ENCODE peak calls at places on chromosomes 3 and 15, in five cellular contexts. G, V, X, H and A are unnamed samples.

GRCh38 chr3:22887664-22888291 is 315.3 kb upstream of the UBE2E2 start:
- DNase-seq in G (no peak), V (peak), X (no peak), H (peak), A (no peak)

GRCh38 chr3:196073188-196073838 is 8.6 kb downstream of the TFRC start:
- DNase-seq in G (peak), V (peak), X (peak), H (peak), A (peak)

GRCh38 chr3:100603449-100603848 is 6.0 kb upstream of the ADGRG7 start:
- DNase-seq in G (no peak), V (peak), X (no peak), H (peak), A (no peak)

GRCh38 chr15:74374648-74375302 is 7.3 kb upstream of the CYP11A1 start:
- DNase-seq in G (no peak), V (no peak), X (no peak), H (no peak), A (no peak)

GRCh38 chr3:43923101-43923979 is 232.6 kb downstream of the ABHD5 start:
- DNase-seq in G (no peak), V (no peak), X (no peak), H (no peak), A (no peak)

GRCh38 chr3:7445331-7445730 is 584.4 kb downstream of the GRM7 start:
- DNase-seq in G (no peak), V (no peak), X (no peak), H (no peak), A (no peak)

GRCh38 chr3:88573472-88573871 is 423.7 kb downstream of the C3orf38 start:
- DNase-seq in G (no peak), V (peak), X (no peak), H (peak), A (no peak)

GRCh38 chr3:6962796-6963195 is 101.9 kb downstream of the GRM7 start:
- DNase-seq in G (no peak), V (no peak), X (no peak), H (no peak), A (no peak)

GRCh38 chr15:68874788-68875187 is 54.1 kb upstream of the ANP32A start:
- DNase-seq in G (no peak), V (no peak), X (no peak), H (no peak), A (no peak)

GRCh38 chr3:47836986-47837385 is 34.0 kb downstream of the DHX30 start:
- DNase-seq in G (no peak), V (no peak), X (no peak), H (no peak), A (no peak)

GRCh38 chr3:10366681-10367101 is 45.8 kb upstream of the SEC13 start:
- DNase-seq in G (no peak), V (peak), X (no peak), H (peak), A (no peak)

GRCh38 chr3:184241447-184242296 is 7.1 kb downstream of the ALG3 start:
- DNase-seq in G (peak), V (peak), X (no peak), H (peak), A (no peak)

GRCh38 chr15:39918688-39919385 is 1.2 kb downstream of the GPR176 start:
- DNase-seq in G (no peak), V (peak), X (no peak), H (peak), A (no peak)

GRCh38 chr3:50155891-50156290 is 767 bp downstream of the SEMA3F start:
- DNase-seq in G (no peak), V (no peak), X (no peak), H (no peak), A (no peak)

GRCh38 chr3:125340121-125340520 is 35.0 kb downstream of the ZNF148 start:
- DNase-seq in G (no peak), V (no peak), X (no peak), H (no peak), A (no peak)

GRCh38 chr15:26115229-26115943 is 252.3 kb upstream of the ATP10A start:
- DNase-seq in G (no peak), V (no peak), X (no peak), H (no peak), A (no peak)

GRCh38 chr3:89332311-89333159 is 225.1 kb downstream of the EPHA3 start:
- DNase-seq in G (no peak), V (no peak), X (no peak), H (no peak), A (no peak)

GRCh38 chr3:147688868-147689267 is 279.7 kb downstream of the ZIC1 start:
- DNase-seq in G (no peak), V (no peak), X (no peak), H (no peak), A (no peak)
- TF ChIP-seq CTCF in G (no peak), V (no peak), X (no peak), H (no peak), A (no peak)

GRCh38 chr3:13683772-13684171 is 134.8 kb downstream of the FBLN2 start:
- DNase-seq in G (no peak), V (no peak), X (no peak), H (no peak), A (no peak)

GRCh38 chr3:13684350-13684749 is 135.4 kb downstream of the FBLN2 start:
- DNase-seq in G (no peak), V (no peak), X (no peak), H (no peak), A (no peak)

GRCh38 chr3:13682331-13683013 is 133.5 kb downstream of the FBLN2 start:
- DNase-seq in G (no peak), V (no peak), X (no peak), H (no peak), A (no peak)

GRCh38 chr3:13681931-13682330 is 133.0 kb downstream of the FBLN2 start:
- DNase-seq in G (no peak), V (no peak), X (no peak), H (no peak), A (no peak)

GRCh38 chr3:13683288-13683687 is 134.4 kb downstream of the FBLN2 start:
- DNase-seq in G (no peak), V (no peak), X (no peak), H (no peak), A (no peak)
- TF ChIP-seq CTCF in G (no peak), V (no peak), X (no peak), H (no peak), A (no peak)

GRCh38 chr3:160449660-160450598 is at the start of gene TRIM59:
- DNase-seq in G (peak), V (peak), X (peak), H (peak), A (peak)
- TF ChIP-seq CTCF in G (no peak), V (peak), X (no peak), H (no peak), A (no peak)

GRCh38 chr3:118548434-118548833 is 486.2 kb downstream of the IGSF11 start:
- DNase-seq in G (no peak), V (peak), X (no peak), H (peak), A (no peak)
- TF ChIP-seq CTCF in G (no peak), V (no peak), X (no peak), H (no peak), A (no peak)

GRCh38 chr15:92650966-92651365 is 4.6 kb downstream of the FAM174B start:
- DNase-seq in G (no peak), V (no peak), X (no peak), H (no peak), A (no peak)

GRCh38 chr15:92653836-92654524 is 1.6 kb downstream of the FAM174B start:
- DNase-seq in G (no peak), V (no peak), X (no peak), H (no peak), A (no peak)

GRCh38 chr15:92653366-92653765 is 2.2 kb downstream of the FAM174B start:
- DNase-seq in G (no peak), V (no peak), X (no peak), H (no peak), A (no peak)

GRCh38 chr15:92651877-92652575 is 3.5 kb downstream of the FAM174B start:
- DNase-seq in G (no peak), V (no peak), X (no peak), H (no peak), A (no peak)

GRCh38 chr15:92652576-92652966 is 3.0 kb downstream of the FAM174B start:
- DNase-seq in G (no peak), V (no peak), X (no peak), H (no peak), A (no peak)
- TF ChIP-seq CTCF in G (no peak), V (no peak), X (no peak), H (no peak), A (no peak)

GRCh38 chr3:20037255-20037996 is 2.8 kb upstream of the KAT2B start:
- DNase-seq in G (no peak), V (no peak), X (no peak), H (no peak), A (no peak)
- TF ChIP-seq CTCF in G (no peak), V (no peak), X (no peak), H (peak), A (no peak)

GRCh38 chr15:44450172-44450571 is 22.7 kb downstream of the CTDSPL2 start:
- DNase-seq in G (no peak), V (no peak), X (no peak), H (no peak), A (no peak)

GRCh38 chr15:44443515-44443914 is 16.1 kb downstream of the CTDSPL2 start:
- DNase-seq in G (no peak), V (no peak), X (no peak), H (no peak), A (no peak)

DNA sequence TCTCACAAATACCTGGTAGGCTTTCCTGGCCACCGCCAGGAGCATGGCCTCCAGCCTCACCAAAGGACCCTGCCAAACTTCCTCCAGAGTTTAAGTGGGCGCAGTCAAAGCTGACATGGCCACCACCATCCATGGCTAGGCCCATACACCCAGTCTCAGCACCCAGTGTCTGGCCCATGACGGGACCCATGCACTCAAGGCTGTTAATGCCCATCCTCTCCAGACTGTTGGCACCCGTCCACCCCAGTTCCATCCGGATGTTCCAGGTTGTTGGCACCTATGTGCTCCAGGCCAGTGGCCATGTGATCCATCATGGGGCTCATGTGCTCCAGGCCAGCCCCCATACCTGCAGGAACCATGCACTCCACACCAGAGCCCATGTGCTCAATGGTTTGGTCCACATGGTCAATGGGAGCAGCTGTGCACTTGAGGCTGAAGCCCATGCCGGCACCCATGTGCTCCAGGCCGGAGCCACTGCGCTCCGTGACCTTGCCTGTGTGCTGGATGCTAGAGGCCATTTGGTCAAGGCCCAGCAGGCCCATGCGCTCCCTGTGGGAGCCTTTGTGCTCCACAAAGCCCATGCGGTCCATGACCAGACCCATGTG is 20.4 kb downstream of the CTDSPL2 start:
- DNase-seq in G (no peak), V (no peak), X (no peak), H (no peak), A (no peak)
- TF ChIP-seq CTCF in G (no peak), V (no peak), X (no peak), H (no peak), A (no peak)

GRCh38 chr3:173253471-173253870 is 112.4 kb upstream of the SPATA16 start:
- DNase-seq in G (no peak), V (no peak), X (no peak), H (no peak), A (no peak)

GRCh38 chr3:173249457-173249856 is 108.4 kb upstream of the SPATA16 start:
- DNase-seq in G (no peak), V (no peak), X (no peak), H (no peak), A (no peak)
- TF ChIP-seq CTCF in G (no peak), V (no peak), X (no peak), H (no peak), A (no peak)

DNA sequence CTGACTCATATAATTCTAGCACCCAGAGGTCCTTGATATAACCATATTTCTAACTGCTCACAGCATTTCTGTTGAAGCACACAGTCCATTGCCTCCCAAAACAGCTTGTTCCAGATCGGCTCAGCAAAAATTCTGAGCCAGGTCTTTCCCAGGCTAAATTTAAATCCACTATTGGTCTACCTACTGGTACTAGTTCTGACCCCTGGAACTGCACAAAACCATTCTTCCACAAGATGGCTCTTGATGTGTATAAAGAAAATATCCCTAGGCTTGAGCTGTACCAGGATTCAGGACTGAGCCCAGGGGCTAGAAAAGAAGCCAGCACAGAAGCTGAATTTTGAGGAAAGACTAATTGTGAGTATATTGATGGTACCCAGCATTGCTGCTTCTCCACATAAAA is 75.4 kb upstream of the ABHD17C start:
- DNase-seq in G (no peak), V (no peak), X (no peak), H (no peak), A (no peak)
- TF ChIP-seq CTCF in G (peak), V (peak), X (no peak), H (no peak), A (no peak)